ENCODE peak calls at places on chromosomes 6 and 20, in five cellular contexts. V, Z, B, P and W are unnamed samples.

GRCh38 chr6:31092769-31093505 is 19.4 kb downstream of the C6orf15 start:
- DNase-seq in V (no peak), Z (no peak), B (peak), P (no peak), W (no peak)

GRCh38 chr6:78835817-78836216 is 31.5 kb upstream of the IRAK1BP1 start:
- DNase-seq in V (no peak), Z (no peak), B (peak), P (no peak), W (no peak)

GRCh38 chr6:69774740-69775350 is 22.0 kb downstream of the LMBRD1 start:
- DNase-seq in V (no peak), Z (no peak), B (no peak), P (no peak), W (no peak)

GRCh38 chr20:3843490-3843889 is 3.1 kb upstream of the MAVS start:
- DNase-seq in V (no peak), Z (peak), B (peak), P (no peak), W (no peak)

GRCh38 chr6:20705741-20706140 is 171.5 kb downstream of the CDKAL1 start:
- DNase-seq in V (no peak), Z (no peak), B (no peak), P (no peak), W (no peak)

GRCh38 chr6:28789553-28790083 is 134.2 kb downstream of the TRIM27 start:
- DNase-seq in V (no peak), Z (peak), B (peak), P (no peak), W (no peak)

GRCh38 chr6:5361371-5361770 is 100.1 kb downstream of the FARS2 start:
- DNase-seq in V (no peak), Z (peak), B (no peak), P (no peak), W (no peak)

GRCh38 chr20:16505894-16506293 is 67.4 kb downstream of the KIF16B start:
- DNase-seq in V (no peak), Z (no peak), B (no peak), P (no peak), W (no peak)

GRCh38 chr6:163048345-163048744 is 320.6 kb downstream of the PACRG start:
- DNase-seq in V (no peak), Z (no peak), B (no peak), P (no peak), W (no peak)

GRCh38 chr6:147677647-147678046 is 169.2 kb downstream of the SAMD5 start:
- DNase-seq in V (no peak), Z (no peak), B (no peak), P (no peak), W (no peak)

GRCh38 chr20:57498425-57499400 is 26.2 kb downstream of the CTCFL start:
- DNase-seq in V (no peak), Z (no peak), B (peak), P (no peak), W (no peak)

GRCh38 chr6:117309069-117309468 is 43.7 kb downstream of the VGLL2 start:
- DNase-seq in V (no peak), Z (no peak), B (no peak), P (no peak), W (no peak)

GRCh38 chr6:7734707-7735383 is 8.9 kb downstream of the BMP6 start:
- DNase-seq in V (no peak), Z (no peak), B (no peak), P (no peak), W (no peak)

GRCh38 chr6:135853986-135854385 is 2.5 kb downstream of the PDE7B start:
- DNase-seq in V (no peak), Z (peak), B (no peak), P (no peak), W (no peak)

GRCh38 chr6:119454694-119455093 is 105.1 kb upstream of the MAN1A1 start:
- DNase-seq in V (no peak), Z (peak), B (no peak), P (no peak), W (no peak)

GRCh38 chr20:39874049-39874893 is 814.8 kb downstream of the MAFB start:
- DNase-seq in V (peak), Z (peak), B (peak), P (peak), W (no peak)

GRCh38 chr6:165825416-165825815 is 162.4 kb upstream of the PDE10A start:
- DNase-seq in V (no peak), Z (no peak), B (no peak), P (no peak), W (no peak)

GRCh38 chr6:2468601-2468955 is 223.2 kb upstream of the GMDS start:
- DNase-seq in V (no peak), Z (peak), B (no peak), P (no peak), W (no peak)

GRCh38 chr6:158771399-158772158 is 47.6 kb downstream of the EZR start:
- DNase-seq in V (no peak), Z (no peak), B (no peak), P (no peak), W (no peak)

GRCh38 chr6:90217621-90218496 is 78.8 kb downstream of the BACH2 start:
- DNase-seq in V (no peak), Z (no peak), B (no peak), P (no peak), W (no peak)

GRCh38 chr20:50213531-50214106 is 23.0 kb downstream of the CEBPB start:
- DNase-seq in V (no peak), Z (peak), B (peak), P (no peak), W (no peak)

GRCh38 chr6:75620387-75621304 is 19.0 kb downstream of the SENP6 start:
- DNase-seq in V (no peak), Z (peak), B (no peak), P (no peak), W (no peak)

GRCh38 chr6:32772656-32773055 is 9.3 kb upstream of the HLA-DQB2 start:
- DNase-seq in V (no peak), Z (no peak), B (no peak), P (no peak), W (no peak)

GRCh38 chr20:44112889-44113641 is 73.9 kb downstream of the JPH2 start:
- DNase-seq in V (no peak), Z (no peak), B (no peak), P (no peak), W (no peak)